ENCODE peak calls at places on chromosomes 4 and X, in four cellular contexts. P is transverse colon, D is cardiac fibroblast, A is right atrium auricular region. K is an unnamed sample.

GRCh38 chr4:140137654-140138053 is 16.3 kb downstream of the MAML3 start:
- DNase-seq in P (no peak), D (peak; percentile 44), A (no peak), K (peak; percentile 56)

GRCh38 chr4:47349323-47349722 is 114.2 kb downstream of the COMMD8 start:
- DNase-seq in P (no peak), D (no peak), A (no peak), K (no peak)

GRCh38 chrX:41677661-41678060 is 11.1 kb upstream of the GPR34 start:
- DNase-seq in P (no peak), D (peak; percentile 46), A (no peak), K (no peak)

GRCh38 chrX:133726642-133727041 is 258.8 kb downstream of the GPC3 start:
- DNase-seq in P (no peak), D (no peak), A (no peak), K (no peak)

GRCh38 chrX:120752431-120753128 is 122.7 kb upstream of the C1GALT1C1 start:
- DNase-seq in P (no peak), D (no peak), A (no peak), K (no peak)

GRCh38 chrX:7372843-7373525 is 225.0 kb upstream of the PUDP start:
- DNase-seq in P (no peak), D (peak; percentile 13), A (no peak), K (no peak)

GRCh38 chr4:138507527-138507926 is 265.4 kb upstream of the SLC7A11 start:
- DNase-seq in P (no peak), D (peak; percentile 56), A (no peak), K (no peak)

GRCh38 chr4:185113340-185113739 is 29.7 kb upstream of the SLC25A4 start:
- DNase-seq in P (no peak), D (peak; percentile 33), A (no peak), K (no peak)

GRCh38 chrX:153560000-153560399 is 38.9 kb downstream of the CCNQ start:
- DNase-seq in P (no peak), D (peak; percentile 43), A (no peak), K (no peak)

GRCh38 chrX:10536744-10537143 is 83.6 kb downstream of the MID1 start:
- DNase-seq in P (no peak), D (no peak), A (no peak), K (no peak)

GRCh38 chr4:70724463-70724862 is 2.7 kb downstream of the RUFY3 start:
- DNase-seq in P (no peak), D (no peak), A (no peak), K (no peak)

GRCh38 chr4:24440765-24441164 is 143.6 kb downstream of the DHX15 start:
- DNase-seq in P (no peak), D (no peak), A (no peak), K (no peak)

GRCh38 chrX:7170903-7171302 is 22.9 kb upstream of the PUDP start:
- DNase-seq in P (peak; percentile 41), D (peak; percentile 9), A (no peak), K (peak; percentile 10)

GRCh38 chrX:65871671-65872311 is 168.1 kb downstream of the VSIG4 start:
- DNase-seq in P (peak; percentile 64), D (peak; percentile 1), A (no peak), K (peak; percentile 73)
- TF ChIP-seq CTCF in P (no peak), D (no peak), A (no peak), K (peak; percentile 42)

GRCh38 chr4:82839624-82840023 is 41.0 kb upstream of the SCD5 start:
- DNase-seq in P (no peak), D (peak; percentile 15), A (no peak), K (no peak)

GRCh38 chr4:82842593-82842992 is 44.0 kb upstream of the SCD5 start:
- DNase-seq in P (no peak), D (peak; percentile 31), A (no peak), K (no peak)
- TF ChIP-seq CTCF in P (peak; percentile 5), D (peak; percentile 45), A (peak; percentile 11), K (no peak)

GRCh38 chrX:73850124-73851013 is 287.4 kb downstream of the CHIC1 start:
- DNase-seq in P (peak; percentile 46), D (peak; percentile 26), A (no peak), K (peak; percentile 36)
- TF ChIP-seq CTCF in P (no peak), D (peak; percentile 30), A (no peak), K (no peak)

GRCh38 chr4:76784237-76784636 is 113.7 kb downstream of the SOWAHB start:
- DNase-seq in P (no peak), D (no peak), A (no peak), K (peak; percentile 15)
- TF ChIP-seq CTCF in P (no peak), D (peak; percentile 16), A (no peak), K (no peak)

GRCh38 chr4:83455300-83456183 is at the start of the genes HELQ and MRPS18C:
- DNase-seq in P (peak; percentile 97), D (peak; percentile 99), A (peak; percentile 98), K (peak; percentile 88)
- TF ChIP-seq CTCF in P (peak; percentile 25), D (no peak), A (peak; percentile 48), K (no peak)

K was measured in Calu3.